ENCODE peak calls at places on chromosomes 2 and 18, in six cellular contexts. One of them, this sample, is unnamed.

GRCh38 chr2:234996467-234997270 is 44.9 kb downstream of the SH3BP4 start:
- DNase-seq in foreskin fibroblast: no peak
- DNase-seq in Peyer's patch: no peak
- DNase-seq in dorsolateral prefrontal cortex: no peak
- DNase-seq in esophagus squamous epithelium: no peak
- DNase-seq in H1: peak
- DNase-seq in this sample: no peak

GRCh38 chr2:132366787-132367186 is 49.8 kb upstream of the GPR39 start:
- DNase-seq in foreskin fibroblast: no peak
- DNase-seq in Peyer's patch: no peak
- DNase-seq in dorsolateral prefrontal cortex: no peak
- DNase-seq in esophagus squamous epithelium: no peak
- DNase-seq in H1: no peak
- DNase-seq in this sample: no peak

GRCh38 chr2:55138546-55139288 is 88.5 kb upstream of the RTN4 start:
- DNase-seq in foreskin fibroblast: no peak
- DNase-seq in Peyer's patch: no peak
- DNase-seq in dorsolateral prefrontal cortex: no peak
- DNase-seq in esophagus squamous epithelium: no peak
- DNase-seq in H1: no peak
- DNase-seq in this sample: no peak

GRCh38 chr2:1140389-1141003 is 189.8 kb downstream of the SNTG2 start:
- DNase-seq in foreskin fibroblast: no peak
- DNase-seq in Peyer's patch: no peak
- DNase-seq in dorsolateral prefrontal cortex: no peak
- DNase-seq in esophagus squamous epithelium: no peak
- DNase-seq in H1: peak
- DNase-seq in this sample: no peak

GRCh38 chr2:227082286-227082685 is 81.7 kb downstream of the COL4A4 start:
- DNase-seq in foreskin fibroblast: no peak
- DNase-seq in Peyer's patch: no peak
- DNase-seq in dorsolateral prefrontal cortex: no peak
- DNase-seq in esophagus squamous epithelium: no peak
- DNase-seq in H1: no peak
- DNase-seq in this sample: no peak

GRCh38 chr2:114025030-114025429 is 135.1 kb downstream of the ACTR3 start:
- DNase-seq in foreskin fibroblast: no peak
- DNase-seq in Peyer's patch: no peak
- DNase-seq in dorsolateral prefrontal cortex: no peak
- DNase-seq in esophagus squamous epithelium: no peak
- DNase-seq in H1: no peak
- DNase-seq in this sample: no peak

GRCh38 chr2:41913311-41913710 is 134.5 kb upstream of the PKDCC start:
- DNase-seq in foreskin fibroblast: no peak
- DNase-seq in Peyer's patch: no peak
- DNase-seq in dorsolateral prefrontal cortex: no peak
- DNase-seq in esophagus squamous epithelium: no peak
- DNase-seq in H1: no peak
- DNase-seq in this sample: no peak

GRCh38 chr2:14418110-14418509 is 214.4 kb upstream of the LRATD1 start:
- DNase-seq in foreskin fibroblast: no peak
- DNase-seq in Peyer's patch: no peak
- DNase-seq in dorsolateral prefrontal cortex: no peak
- DNase-seq in esophagus squamous epithelium: no peak
- DNase-seq in H1: no peak
- DNase-seq in this sample: no peak

GRCh38 chr2:241798631-241799521 is 10.1 kb upstream of the NEU4 start:
- DNase-seq in foreskin fibroblast: no peak
- DNase-seq in Peyer's patch: no peak
- DNase-seq in dorsolateral prefrontal cortex: no peak
- DNase-seq in esophagus squamous epithelium: no peak
- DNase-seq in H1: no peak
- DNase-seq in this sample: peak

GRCh38 chr2:199458806-199459285 is 1.1 kb upstream of the SATB2 start:
- DNase-seq in foreskin fibroblast: no peak
- DNase-seq in Peyer's patch: peak
- DNase-seq in dorsolateral prefrontal cortex: no peak
- DNase-seq in esophagus squamous epithelium: no peak
- DNase-seq in H1: peak
- DNase-seq in this sample: peak

GRCh38 chr2:241760301-241760771 is 16.3 kb upstream of the GAL3ST2 start:
- DNase-seq in foreskin fibroblast: no peak
- DNase-seq in Peyer's patch: no peak
- DNase-seq in dorsolateral prefrontal cortex: peak
- DNase-seq in esophagus squamous epithelium: no peak
- DNase-seq in H1: no peak
- DNase-seq in this sample: no peak

GRCh38 chr2:188309364-188309763 is 17.7 kb downstream of the GULP1 start:
- DNase-seq in foreskin fibroblast: no peak
- DNase-seq in Peyer's patch: no peak
- DNase-seq in dorsolateral prefrontal cortex: no peak
- DNase-seq in esophagus squamous epithelium: no peak
- DNase-seq in H1: no peak
- DNase-seq in this sample: no peak

GRCh38 chr2:203626952-203627681 is 79.3 kb upstream of the CD28 start:
- DNase-seq in foreskin fibroblast: peak
- DNase-seq in Peyer's patch: no peak
- DNase-seq in dorsolateral prefrontal cortex: no peak
- DNase-seq in esophagus squamous epithelium: no peak
- DNase-seq in H1: no peak
- DNase-seq in this sample: no peak

GRCh38 chr2:39107156-39107555 is 13.7 kb downstream of the SOS1 start:
- DNase-seq in foreskin fibroblast: no peak
- DNase-seq in Peyer's patch: no peak
- DNase-seq in dorsolateral prefrontal cortex: no peak
- DNase-seq in esophagus squamous epithelium: no peak
- DNase-seq in H1: no peak
- DNase-seq in this sample: no peak

GRCh38 chr2:40371525-40372277 is 80.2 kb downstream of the SLC8A1 start:
- DNase-seq in foreskin fibroblast: peak
- DNase-seq in Peyer's patch: no peak
- DNase-seq in dorsolateral prefrontal cortex: no peak
- DNase-seq in esophagus squamous epithelium: no peak
- DNase-seq in H1: no peak
- DNase-seq in this sample: no peak

GRCh38 chr18:7185701-7186100 is 45.2 kb upstream of the LRRC30 start:
- DNase-seq in foreskin fibroblast: no peak
- DNase-seq in Peyer's patch: no peak
- DNase-seq in dorsolateral prefrontal cortex: no peak
- DNase-seq in esophagus squamous epithelium: no peak
- DNase-seq in H1: no peak
- DNase-seq in this sample: no peak

GRCh38 chr2:6069354-6069753 is 377.2 kb downstream of the SOX11 start:
- DNase-seq in foreskin fibroblast: no peak
- DNase-seq in Peyer's patch: no peak
- DNase-seq in dorsolateral prefrontal cortex: no peak
- DNase-seq in esophagus squamous epithelium: no peak
- DNase-seq in H1: peak
- DNase-seq in this sample: no peak

GRCh38 chr18:79695269-79695668 is 15.7 kb downstream of the CTDP1 start:
- DNase-seq in foreskin fibroblast: no peak
- DNase-seq in Peyer's patch: no peak
- DNase-seq in dorsolateral prefrontal cortex: no peak
- DNase-seq in esophagus squamous epithelium: no peak
- DNase-seq in H1: no peak
- DNase-seq in this sample: no peak

GRCh38 chr18:8890957-8891464 is 185.7 kb downstream of the MTCL1 start:
- DNase-seq in foreskin fibroblast: peak
- DNase-seq in Peyer's patch: peak
- DNase-seq in dorsolateral prefrontal cortex: no peak
- DNase-seq in esophagus squamous epithelium: no peak
- DNase-seq in H1: no peak
- DNase-seq in this sample: no peak

GRCh38 chr2:150474326-150475074 is 13.0 kb downstream of the RND3 start:
- DNase-seq in foreskin fibroblast: no peak
- DNase-seq in Peyer's patch: no peak
- DNase-seq in dorsolateral prefrontal cortex: no peak
- DNase-seq in esophagus squamous epithelium: no peak
- DNase-seq in H1: no peak
- DNase-seq in this sample: no peak

GRCh38 chr2:150476809-150477302 is 10.6 kb downstream of the RND3 start:
- DNase-seq in foreskin fibroblast: no peak
- DNase-seq in Peyer's patch: no peak
- DNase-seq in dorsolateral prefrontal cortex: no peak
- DNase-seq in esophagus squamous epithelium: no peak
- DNase-seq in H1: no peak
- DNase-seq in this sample: no peak

GRCh38 chr2:150477347-150477746 is 10.1 kb downstream of the RND3 start:
- DNase-seq in foreskin fibroblast: no peak
- DNase-seq in Peyer's patch: peak
- DNase-seq in dorsolateral prefrontal cortex: no peak
- DNase-seq in esophagus squamous epithelium: no peak
- DNase-seq in H1: no peak
- DNase-seq in this sample: no peak

GRCh38 chr2:150475479-150476212 is 11.8 kb downstream of the RND3 start:
- DNase-seq in foreskin fibroblast: no peak
- DNase-seq in Peyer's patch: no peak
- DNase-seq in dorsolateral prefrontal cortex: no peak
- DNase-seq in esophagus squamous epithelium: no peak
- DNase-seq in H1: no peak
- DNase-seq in this sample: no peak

DNA sequence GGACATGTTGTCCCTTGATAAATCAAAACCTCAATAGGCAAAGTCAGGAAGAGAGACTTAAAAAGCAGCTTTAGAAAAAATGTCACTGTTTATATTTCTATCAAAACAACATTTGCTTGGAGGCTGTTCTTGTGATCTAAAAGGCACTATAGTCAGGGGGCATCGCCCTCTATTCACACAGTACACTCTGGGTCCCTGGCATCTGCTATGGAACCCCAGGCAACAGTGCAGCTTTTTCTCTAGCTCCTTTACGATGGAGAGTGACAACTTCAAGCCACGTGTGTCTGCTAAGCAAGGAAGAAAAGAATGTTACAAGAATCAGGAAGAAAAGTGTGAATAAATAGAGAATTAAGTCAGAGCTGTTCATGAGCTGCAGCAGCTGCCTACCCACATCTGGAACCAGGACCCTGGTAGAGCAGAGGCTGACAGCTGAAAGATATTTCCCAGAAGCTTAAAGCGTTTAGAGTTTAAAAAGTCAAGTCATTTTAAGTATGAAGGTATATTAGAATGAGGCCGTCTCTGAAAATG is 11.2 kb downstream of the RND3 start:
- DNase-seq in foreskin fibroblast: no peak
- DNase-seq in Peyer's patch: no peak
- DNase-seq in dorsolateral prefrontal cortex: no peak
- DNase-seq in esophagus squamous epithelium: no peak
- DNase-seq in H1: no peak
- DNase-seq in this sample: no peak
- H3K4me3 ChIP-seq in foreskin fibroblast: peak
- H3K4me3 ChIP-seq in Peyer's patch: peak
- H3K4me3 ChIP-seq in dorsolateral prefrontal cortex: peak
- H3K4me3 ChIP-seq in esophagus squamous epithelium: no peak
- H3K4me3 ChIP-seq in H1: no peak
- H3K4me3 ChIP-seq in this sample: peak

GRCh38 chr2:102592601-102593000 is 26.8 kb upstream of the SLC9A2 start:
- DNase-seq in foreskin fibroblast: no peak
- DNase-seq in Peyer's patch: peak
- DNase-seq in dorsolateral prefrontal cortex: no peak
- DNase-seq in esophagus squamous epithelium: no peak
- DNase-seq in H1: peak
- DNase-seq in this sample: no peak
- TF ChIP-seq CTCF in foreskin fibroblast: peak
- TF ChIP-seq CTCF in Peyer's patch: peak
- TF ChIP-seq CTCF in dorsolateral prefrontal cortex: peak
- TF ChIP-seq CTCF in esophagus squamous epithelium: peak
- TF ChIP-seq CTCF in H1: no peak
- TF ChIP-seq CTCF in this sample: no peak

GRCh38 chr2:74497777-74498499 is 1.5 kb downstream of the LBX2 start:
- DNase-seq in foreskin fibroblast: no peak
- DNase-seq in Peyer's patch: peak
- DNase-seq in dorsolateral prefrontal cortex: no peak
- DNase-seq in esophagus squamous epithelium: no peak
- DNase-seq in H1: peak
- DNase-seq in this sample: peak

GRCh38 chr2:74499269-74499939 is at the start of gene LBX2:
- DNase-seq in foreskin fibroblast: no peak
- DNase-seq in Peyer's patch: peak
- DNase-seq in dorsolateral prefrontal cortex: no peak
- DNase-seq in esophagus squamous epithelium: no peak
- DNase-seq in H1: no peak
- DNase-seq in this sample: no peak

GRCh38 chr2:74499940-74500577 is 656 bp upstream of the LBX2 start:
- DNase-seq in foreskin fibroblast: no peak
- DNase-seq in Peyer's patch: no peak
- DNase-seq in dorsolateral prefrontal cortex: no peak
- DNase-seq in esophagus squamous epithelium: no peak
- DNase-seq in H1: peak
- DNase-seq in this sample: peak

GRCh38 chr2:74496997-74497776 is 2.2 kb downstream of the LBX2 start:
- DNase-seq in foreskin fibroblast: no peak
- DNase-seq in Peyer's patch: no peak
- DNase-seq in dorsolateral prefrontal cortex: no peak
- DNase-seq in esophagus squamous epithelium: no peak
- DNase-seq in H1: no peak
- DNase-seq in this sample: no peak

GRCh38 chr2:74498500-74499268 is 719 bp downstream of the LBX2 start:
- DNase-seq in foreskin fibroblast: no peak
- DNase-seq in Peyer's patch: peak
- DNase-seq in dorsolateral prefrontal cortex: no peak
- DNase-seq in esophagus squamous epithelium: no peak
- DNase-seq in H1: peak
- DNase-seq in this sample: peak
- H3K4me3 ChIP-seq in foreskin fibroblast: peak
- H3K4me3 ChIP-seq in Peyer's patch: peak
- H3K4me3 ChIP-seq in dorsolateral prefrontal cortex: no peak
- H3K4me3 ChIP-seq in esophagus squamous epithelium: peak
- H3K4me3 ChIP-seq in H1: peak
- H3K4me3 ChIP-seq in this sample: peak

DNA sequence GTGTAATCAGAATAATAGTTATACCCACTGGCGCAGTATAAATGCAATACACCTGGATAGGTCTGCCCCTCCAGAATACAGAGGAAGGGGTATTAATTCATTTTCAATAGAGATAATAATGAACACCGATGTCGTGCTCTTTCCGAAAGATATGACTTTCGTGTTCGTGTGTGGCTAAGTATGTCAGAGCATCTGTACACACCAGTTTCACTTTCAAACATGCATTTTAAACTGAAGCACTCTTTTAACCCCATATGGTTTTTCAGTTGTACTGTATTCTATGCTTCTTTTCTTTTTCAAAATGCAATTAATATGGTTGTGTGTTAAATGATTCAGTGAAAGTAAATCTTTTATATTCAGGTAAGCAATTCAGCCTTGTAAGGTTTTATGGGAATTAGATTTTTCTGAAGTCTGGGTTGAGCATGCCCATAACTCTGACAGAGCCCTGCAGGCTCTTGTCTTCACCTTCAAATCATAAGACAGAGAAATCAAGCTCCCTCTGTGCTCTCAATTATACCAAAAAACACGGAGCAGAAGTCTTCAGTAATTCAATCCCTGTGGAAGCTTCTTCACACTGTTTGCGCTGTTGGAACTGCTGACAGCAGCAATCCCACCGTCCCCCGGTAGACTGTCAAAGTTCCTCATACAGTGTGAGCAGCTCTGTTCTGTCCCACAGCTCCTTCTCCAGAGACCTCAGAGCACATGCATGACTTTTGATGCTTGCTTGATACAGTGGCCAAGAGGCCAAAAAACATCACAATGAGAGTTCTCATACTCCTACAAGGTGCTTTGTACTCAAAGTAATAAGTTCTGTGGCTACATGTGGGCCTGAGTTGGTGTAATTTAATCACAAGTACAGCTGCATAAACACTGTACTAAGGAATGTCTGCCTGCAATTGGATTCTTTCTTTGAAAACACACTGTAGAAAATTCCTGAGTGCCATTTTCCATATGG is 186.9 kb downstream of the ZNF521 start:
- DNase-seq in foreskin fibroblast: peak
- DNase-seq in Peyer's patch: no peak
- DNase-seq in dorsolateral prefrontal cortex: no peak
- DNase-seq in esophagus squamous epithelium: no peak
- DNase-seq in H1: no peak
- DNase-seq in this sample: no peak
- TF ChIP-seq CTCF in foreskin fibroblast: no peak
- TF ChIP-seq CTCF in Peyer's patch: no peak
- TF ChIP-seq CTCF in dorsolateral prefrontal cortex: no peak
- TF ChIP-seq CTCF in esophagus squamous epithelium: no peak
- TF ChIP-seq CTCF in H1: no peak
- TF ChIP-seq CTCF in this sample: no peak